ENCODE peak calls at places on chromosomes 12 and 14, in six cellular contexts. X is activated CD8-positive, alpha-beta T cell treated with anti-CD3 and anti-CD28 coated beads for 36 hours; W is bronchial epithelial cell; R is lower lobe of right lung; Y is LNCaP clone FGC; Q is psoas muscle. J is an unnamed sample.

GRCh38 chr12:52546126-52546525 is 6.8 kb downstream of the KRT71 start:
- DNase-seq in X (no peak), W (no peak), R (no peak), Y (no peak), Q (no peak), J (no peak)

GRCh38 chr14:45664668-45665356 is 411.8 kb upstream of the MIS18BP1 start:
- DNase-seq in X (no peak), W (peak), R (no peak), Y (no peak), Q (no peak), J (no peak)

GRCh38 chr14:42028607-42029006 is 421.9 kb downstream of the LRFN5 start:
- DNase-seq in X (no peak), W (no peak), R (no peak), Y (no peak), Q (no peak), J (no peak)

GRCh38 chr14:100263141-100263540 is 24.2 kb downstream of the YY1 start:
- DNase-seq in X (no peak), W (no peak), R (no peak), Y (no peak), Q (no peak), J (no peak)

GRCh38 chr12:107847830-107848229 is 73.3 kb downstream of the ASCL4 start:
- DNase-seq in X (no peak), W (peak), R (no peak), Y (peak), Q (no peak), J (no peak)

GRCh38 chr12:105239304-105239703 is 3.3 kb upstream of the APPL2 start:
- DNase-seq in X (no peak), W (no peak), R (no peak), Y (no peak), Q (no peak), J (no peak)

GRCh38 chr12:122354958-122355641 is 67.4 kb downstream of the CLIP1 start:
- DNase-seq in X (no peak), W (no peak), R (no peak), Y (no peak), Q (no peak), J (no peak)

GRCh38 chr12:125593269-125593668 is 528.0 kb downstream of the AACS start:
- DNase-seq in X (no peak), W (no peak), R (no peak), Y (no peak), Q (no peak), J (no peak)

GRCh38 chr12:131454418-131455217 is 256.3 kb upstream of the SFSWAP start:
- DNase-seq in X (peak), W (no peak), R (no peak), Y (no peak), Q (no peak), J (peak)

GRCh38 chr12:47079365-47079893 is at the start of gene PCED1B:
- DNase-seq in X (peak), W (peak), R (peak), Y (peak), Q (peak), J (peak)

GRCh38 chr14:35944847-35945246 is 118.7 kb downstream of the BRMS1L start:
- DNase-seq in X (peak), W (peak), R (no peak), Y (peak), Q (no peak), J (peak)

GRCh38 chr12:57627504-57628279 is 5.3 kb downstream of the B4GALNT1 start:
- DNase-seq in X (peak), W (no peak), R (no peak), Y (no peak), Q (no peak), J (no peak)
- TF ChIP-seq CTCF in X (peak), W (peak), R (no peak), Y (no peak), Q (no peak), J (peak)

GRCh38 chr14:104801284-104802119 is 601 bp downstream of the ZBTB42 start:
- DNase-seq in X (no peak), W (no peak), R (peak), Y (no peak), Q (no peak), J (no peak)
- TF ChIP-seq CTCF in X (no peak), W (no peak), R (no peak), Y (peak), Q (no peak), J (no peak)

GRCh38 chr12:27970391-27970980 is 2.0 kb downstream of the PTHLH start:
- DNase-seq in X (no peak), W (no peak), R (no peak), Y (no peak), Q (peak), J (no peak)

GRCh38 chr12:27969011-27969900 is 3.3 kb downstream of the PTHLH start:
- DNase-seq in X (no peak), W (no peak), R (no peak), Y (no peak), Q (peak), J (no peak)

GRCh38 chr12:27971606-27972005 is 927 bp downstream of the PTHLH start:
- DNase-seq in X (no peak), W (no peak), R (no peak), Y (no peak), Q (no peak), J (no peak)

GRCh38 chr12:27970981-27971489 is 1.5 kb downstream of the PTHLH start:
- DNase-seq in X (no peak), W (peak), R (no peak), Y (no peak), Q (no peak), J (no peak)

DNA sequence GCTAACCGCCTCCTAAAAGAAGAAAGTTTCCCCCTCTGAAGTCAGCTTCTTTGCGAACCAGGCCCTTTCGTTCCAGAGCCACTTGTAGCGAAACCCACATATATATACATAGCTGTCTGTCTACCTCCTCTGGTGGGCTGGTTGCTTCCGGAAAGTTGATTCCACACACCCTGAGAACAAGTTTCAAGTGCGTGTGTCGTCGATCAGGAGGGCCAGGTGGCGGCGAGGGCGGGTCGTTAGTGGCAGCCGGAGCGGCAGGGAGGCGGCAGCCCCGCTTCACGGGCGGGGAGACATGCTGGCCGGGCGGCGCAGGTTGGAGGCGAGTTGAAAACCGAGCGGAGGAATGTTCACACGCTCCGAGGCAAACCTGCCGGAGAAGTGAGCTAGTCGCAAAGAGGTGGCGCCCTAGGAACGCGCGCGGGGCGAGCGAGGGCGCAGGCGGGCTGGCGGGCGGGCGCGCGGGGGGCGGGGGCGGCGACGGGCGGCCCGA is 2.6 kb downstream of the PTHLH start:
- DNase-seq in X (peak), W (peak), R (peak), Y (no peak), Q (peak), J (peak)
- TF ChIP-seq CTCF in X (no peak), W (peak), R (no peak), Y (peak), Q (peak), J (peak)

DNA sequence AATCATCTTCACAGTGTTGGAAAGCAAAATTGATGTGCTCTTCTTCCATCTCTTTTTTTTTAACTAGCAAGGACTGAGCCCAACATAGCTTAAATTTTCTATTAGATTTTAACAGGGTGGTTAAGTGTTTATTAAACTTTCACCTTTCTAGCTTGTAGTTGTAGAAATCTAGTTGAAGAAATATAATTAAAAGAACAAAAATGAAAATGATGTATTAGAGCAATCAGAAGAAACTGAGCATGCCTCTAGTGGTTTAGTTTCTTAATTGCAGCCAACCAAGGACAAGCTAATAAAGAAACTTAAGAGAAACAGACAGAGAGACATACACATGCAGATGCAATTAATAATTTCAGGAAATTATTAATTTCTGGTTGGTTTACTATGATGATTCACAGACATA is 673.0 kb upstream of the LMO3 start:
- DNase-seq in X (no peak), W (peak), R (no peak), Y (no peak), Q (no peak), J (no peak)
- TF ChIP-seq CTCF in X (no peak), W (peak), R (no peak), Y (peak), Q (no peak), J (no peak)

GRCh38 chr14:59570122-59570521 is 6.5 kb downstream of the CCDC175 start:
- DNase-seq in X (no peak), W (no peak), R (no peak), Y (no peak), Q (no peak), J (no peak)
- TF ChIP-seq CTCF in X (no peak), W (peak), R (no peak), Y (peak), Q (no peak), J (no peak)

GRCh38 chr12:2884810-2885209 is 5.9 kb upstream of the TULP3 start:
- DNase-seq in X (no peak), W (no peak), R (no peak), Y (no peak), Q (no peak), J (no peak)
- TF ChIP-seq CTCF in X (no peak), W (no peak), R (no peak), Y (no peak), Q (no peak), J (no peak)

J was measured in GM10248.